ENCODE peak calls at places on chromosomes 3 and 15, in ten cellular contexts. O is GM06990, K is AG04449, C is HT1080, Q is GM23248, G is ovary, F is NCI-H2081, U is KBM-7, V is GM18507, A is AG04450. Y is an unnamed sample.

GRCh38 chr15:65906396-65906795 is 37.1 kb downstream of the RAB11A start:
- DNase-seq in O (no peak), K (no peak), C (no peak), Q (no peak), G (no peak), F (no peak), U (no peak), V (no peak), A (no peak), Y (no peak)

GRCh38 chr3:124322309-124322880 is 330.5 kb upstream of the ROPN1 start:
- DNase-seq in O (no peak), K (no peak), C (no peak), Q (no peak), G (no peak), F (peak), U (no peak), V (no peak), A (no peak), Y (no peak)

GRCh38 chr15:40594429-40594836 is 384 bp downstream of the KNL1 start:
- DNase-seq in O (peak), K (no peak), C (no peak), Q (peak), G (no peak), F (peak), U (no peak), V (peak), A (no peak), Y (peak)

GRCh38 chr3:77259701-77260100 is 219.8 kb downstream of the ROBO2 start:
- DNase-seq in O (no peak), K (no peak), C (no peak), Q (no peak), G (no peak), F (peak), U (no peak), V (no peak), A (no peak), Y (no peak)

GRCh38 chr3:38555926-38556325 is 59.8 kb downstream of the EXOG start:
- DNase-seq in O (no peak), K (no peak), C (no peak), Q (no peak), G (no peak), F (no peak), U (no peak), V (no peak), A (no peak), Y (no peak)

GRCh38 chr15:64461577-64462162 is 1.3 kb downstream of the ZNF609 start:
- DNase-seq in O (peak), K (no peak), C (no peak), Q (peak), G (no peak), F (peak), U (no peak), V (no peak), A (no peak), Y (no peak)

GRCh38 chr3:130783629-130784028 is 37.0 kb upstream of the PIK3R4 start:
- DNase-seq in O (no peak), K (no peak), C (peak), Q (no peak), G (no peak), F (no peak), U (no peak), V (no peak), A (no peak), Y (no peak)

GRCh38 chr15:36175781-36176211 is 403.6 kb upstream of the CDIN1 start:
- DNase-seq in O (no peak), K (no peak), C (no peak), Q (no peak), G (no peak), F (no peak), U (no peak), V (no peak), A (no peak), Y (no peak)

GRCh38 chr3:156551261-156551660 is 3.7 kb downstream of the SSR3 start:
- DNase-seq in O (no peak), K (no peak), C (peak), Q (peak), G (no peak), F (no peak), U (no peak), V (no peak), A (no peak), Y (no peak)

GRCh38 chr15:83959477-83959876 is 276.1 kb upstream of the GOLGA6L4 start:
- DNase-seq in O (no peak), K (no peak), C (no peak), Q (no peak), G (no peak), F (no peak), U (no peak), V (no peak), A (no peak), Y (no peak)

GRCh38 chr3:188941103-188941502 is 230.7 kb upstream of the TPRG1 start:
- DNase-seq in O (no peak), K (no peak), C (no peak), Q (no peak), G (no peak), F (no peak), U (no peak), V (no peak), A (no peak), Y (no peak)

GRCh38 chr3:14458434-14459280 is 56.3 kb downstream of the SLC6A6 start:
- DNase-seq in O (no peak), K (no peak), C (no peak), Q (peak), G (no peak), F (no peak), U (no peak), V (peak), A (no peak), Y (no peak)

GRCh38 chr3:71973337-71974030 is 188.5 kb upstream of the PROK2 start:
- DNase-seq in O (no peak), K (no peak), C (no peak), Q (no peak), G (no peak), F (peak), U (no peak), V (no peak), A (no peak), Y (no peak)

GRCh38 chr3:126350502-126351085 is 6.6 kb downstream of the KLF15 start:
- DNase-seq in O (no peak), K (no peak), C (no peak), Q (no peak), G (peak), F (no peak), U (no peak), V (no peak), A (no peak), Y (no peak)

GRCh38 chr3:4343258-4343657 is 40.1 kb downstream of the SETMAR start:
- DNase-seq in O (no peak), K (peak), C (peak), Q (peak), G (no peak), F (no peak), U (no peak), V (no peak), A (no peak), Y (no peak)

GRCh38 chr3:195558602-195559001 is 15.5 kb upstream of the PPP1R2 start:
- DNase-seq in O (no peak), K (no peak), C (peak), Q (peak), G (no peak), F (peak), U (peak), V (no peak), A (no peak), Y (no peak)

GRCh38 chr3:120506076-120506827 is 55.5 kb upstream of the FSTL1 start:
- DNase-seq in O (no peak), K (no peak), C (peak), Q (peak), G (no peak), F (no peak), U (no peak), V (no peak), A (no peak), Y (no peak)

GRCh38 chr3:99430348-99431134 is 207.9 kb upstream of the COL8A1 start:
- DNase-seq in O (no peak), K (no peak), C (no peak), Q (peak), G (no peak), F (no peak), U (no peak), V (no peak), A (no peak), Y (no peak)

GRCh38 chr15:79157631-79158592 is 67.3 kb upstream of the RASGRF1 start:
- DNase-seq in O (no peak), K (no peak), C (no peak), Q (no peak), G (no peak), F (no peak), U (no peak), V (no peak), A (no peak), Y (no peak)

GRCh38 chr3:129282727-129283327 is 4.2 kb downstream of the HMCES start:
- DNase-seq in O (peak), K (no peak), C (peak), Q (peak), G (no peak), F (no peak), U (no peak), V (peak), A (no peak), Y (no peak)

Y was measured in progenitor cell of endocrine pancreas.